ENCODE peak calls at places on chromosomes 12 and 14, in four cellular contexts. H, C, N and A are unnamed samples.

GRCh38 chr14:57960946-57961792 is 95.3 kb upstream of the SLC35F4 start:
- DNase-seq in H (no peak), C (peak; percentile 72), N (no peak), A (no peak)

GRCh38 chr12:15939111-15939510 is 28.0 kb downstream of the DERA start:
- DNase-seq in H (peak; percentile 12), C (no peak), N (no peak), A (no peak)

GRCh38 chr12:82040987-82041743 is 282.0 kb upstream of the PPFIA2 start:
- DNase-seq in H (no peak), C (no peak), N (no peak), A (no peak)

GRCh38 chr12:75959506-75959905 is 72.1 kb downstream of the PHLDA1 start:
- DNase-seq in H (peak; percentile 82), C (no peak), N (no peak), A (no peak)

GRCh38 chr12:12240671-12241345 is 26.0 kb downstream of the LRP6 start:
- DNase-seq in H (no peak), C (peak; percentile 32), N (peak; percentile 1), A (no peak)

GRCh38 chr12:6635856-6636521 is at the start of gene LPAR5:
- DNase-seq in H (peak; percentile 56), C (no peak), N (no peak), A (no peak)

GRCh38 chr14:95302667-95303066 is 17.0 kb downstream of the CLMN start:
- DNase-seq in H (no peak), C (no peak), N (no peak), A (no peak)

GRCh38 chr14:96824283-96824682 is 27.1 kb downstream of the VRK1 start:
- DNase-seq in H (no peak), C (no peak), N (no peak), A (no peak)

GRCh38 chr12:53102883-53103807 is at the start of gene SOAT2:
- DNase-seq in H (peak; percentile 83), C (no peak), N (no peak), A (no peak)

GRCh38 chr12:125137776-125138344 is 72.6 kb downstream of the AACS start:
- DNase-seq in H (no peak), C (no peak), N (no peak), A (no peak)

GRCh38 chr12:93572712-93573551 is 457 bp downstream of the SOCS2 start:
- DNase-seq in H (peak; percentile 27), C (no peak), N (peak; percentile 48), A (no peak)

GRCh38 chr14:41925409-41925808 is 318.7 kb downstream of the LRFN5 start:
- DNase-seq in H (no peak), C (peak; percentile 20), N (peak; percentile 29), A (no peak)

GRCh38 chr12:49298160-49298559 is 3.2 kb downstream of the PRPH start:
- DNase-seq in H (no peak), C (no peak), N (no peak), A (no peak)

GRCh38 chr12:42360747-42361403 is 34.9 kb downstream of the PPHLN1 start:
- DNase-seq in H (peak; percentile 38), C (no peak), N (no peak), A (no peak)

GRCh38 chr14:88929656-88930436 is 105.4 kb downstream of the TTC8 start:
- DNase-seq in H (no peak), C (no peak), N (no peak), A (no peak)

GRCh38 chr12:58942345-58942744 is 22.0 kb upstream of the LRIG3 start:
- DNase-seq in H (no peak), C (no peak), N (no peak), A (no peak)

GRCh38 chr12:120075034-120075616 is 41.4 kb downstream of the RAB35 start:
- DNase-seq in H (no peak), C (no peak), N (no peak), A (no peak)

GRCh38 chr12:130281157-130281799 is 56.4 kb upstream of the PIWIL1 start:
- DNase-seq in H (peak; percentile 32), C (peak; percentile 7), N (no peak), A (no peak)

GRCh38 chr14:27184371-27184901 is 586.6 kb upstream of the NOVA1 start:
- DNase-seq in H (no peak), C (no peak), N (peak; percentile 13), A (no peak)

GRCh38 chr12:57201219-57201618 is 15.4 kb upstream of the NXPH4 start:
- DNase-seq in H (no peak), C (no peak), N (no peak), A (no peak)

GRCh38 chr12:126353604-126354003 is 1288.4 kb downstream of the AACS start:
- DNase-seq in H (no peak), C (no peak), N (no peak), A (no peak)

GRCh38 chr14:89912667-89913211 is 41.8 kb downstream of the EFCAB11 start:
- DNase-seq in H (no peak), C (peak; percentile 74), N (peak; percentile 79), A (peak; percentile 64)

GRCh38 chr12:83276904-83277303 is 590.2 kb downstream of the TMTC2 start:
- DNase-seq in H (no peak), C (no peak), N (no peak), A (no peak)

GRCh38 chr12:69136931-69137613 is 102.3 kb upstream of the CPSF6 start:
- DNase-seq in H (no peak), C (no peak), N (no peak), A (no peak)

GRCh38 chr14:105840266-105841021 is 314.1 kb downstream of the TMEM121 start:
- DNase-seq in H (no peak), C (no peak), N (no peak), A (no peak)

GRCh38 chr12:52056801-52057613 is 5.8 kb downstream of the NR4A1 start:
- DNase-seq in H (no peak), C (peak; percentile 58), N (no peak), A (no peak)

GRCh38 chr14:71243697-71244096 is 336.4 kb downstream of the PCNX1 start:
- DNase-seq in H (no peak), C (no peak), N (no peak), A (no peak)

GRCh38 chr12:32049956-32050355 is 56.7 kb upstream of the BICD1 start:
- DNase-seq in H (no peak), C (no peak), N (no peak), A (no peak)

GRCh38 chr12:9335867-9336266 is 127.7 kb upstream of the PZP start:
- DNase-seq in H (no peak), C (no peak), N (no peak), A (no peak)